ENCODE peak calls at places on chromosomes 5 and 9, in seven cellular contexts. One of them, this sample, is unnamed.

GRCh38 chr9:93823245-93824072 is 131.7 kb downstream of the BARX1 start:
- DNase-seq in nephron progenitor cell: no peak
- DNase-seq in psoas muscle: no peak
- DNase-seq in WERI-Rb-1: no peak
- DNase-seq in lung: no peak
- DNase-seq in colonic mucosa: no peak
- DNase-seq in RWPE1: no peak
- DNase-seq in this sample: no peak

GRCh38 chr5:123520677-123521247 is 8.8 kb downstream of the CSNK1G3 start:
- DNase-seq in psoas muscle: no peak
- DNase-seq in lung: no peak
- DNase-seq in nephron progenitor cell: no peak
- DNase-seq in colonic mucosa: no peak
- DNase-seq in RWPE1: no peak
- DNase-seq in WERI-Rb-1: no peak
- DNase-seq in this sample: no peak

GRCh38 chr5:174665347-174665746 is 59.0 kb upstream of the MSX2 start:
- DNase-seq in lung: no peak
- DNase-seq in psoas muscle: no peak
- DNase-seq in RWPE1: no peak
- DNase-seq in colonic mucosa: no peak
- DNase-seq in nephron progenitor cell: no peak
- DNase-seq in WERI-Rb-1: no peak
- DNase-seq in this sample: no peak

GRCh38 chr9:127174386-127175318 is 52.2 kb upstream of the ANGPTL2 start:
- DNase-seq in lung: no peak
- DNase-seq in nephron progenitor cell: no peak
- DNase-seq in WERI-Rb-1: no peak
- DNase-seq in psoas muscle: no peak
- DNase-seq in RWPE1: no peak
- DNase-seq in colonic mucosa: no peak
- DNase-seq in this sample: no peak

GRCh38 chr9:74277532-74277931 is 219.6 kb upstream of the RORB start:
- DNase-seq in psoas muscle: no peak
- DNase-seq in colonic mucosa: no peak
- DNase-seq in RWPE1: no peak
- DNase-seq in nephron progenitor cell: no peak
- DNase-seq in lung: no peak
- DNase-seq in WERI-Rb-1: no peak
- DNase-seq in this sample: no peak

GRCh38 chr9:121169094-121169601 is 32.5 kb downstream of the RAB14 start:
- DNase-seq in WERI-Rb-1: no peak
- DNase-seq in RWPE1: peak; percentile 14
- DNase-seq in psoas muscle: no peak
- DNase-seq in colonic mucosa: no peak
- DNase-seq in nephron progenitor cell: no peak
- DNase-seq in lung: no peak
- DNase-seq in this sample: peak; percentile 4

GRCh38 chr5:112420111-112420864 is 1.2 kb upstream of the EPB41L4A start:
- DNase-seq in WERI-Rb-1: peak; percentile 90
- DNase-seq in nephron progenitor cell: peak; percentile 87
- DNase-seq in RWPE1: peak; percentile 89
- DNase-seq in lung: peak; percentile 83
- DNase-seq in colonic mucosa: peak; percentile 86
- DNase-seq in psoas muscle: peak; percentile 90
- DNase-seq in this sample: peak; percentile 94

GRCh38 chr5:124973613-124974130 is 227.2 kb upstream of the ZNF608 start:
- DNase-seq in WERI-Rb-1: no peak
- DNase-seq in lung: no peak
- DNase-seq in colonic mucosa: no peak
- DNase-seq in RWPE1: no peak
- DNase-seq in psoas muscle: no peak
- DNase-seq in nephron progenitor cell: no peak
- DNase-seq in this sample: no peak

GRCh38 chr9:88196456-88196855 is 58.2 kb upstream of the SPATA31C2 start:
- DNase-seq in psoas muscle: no peak
- DNase-seq in nephron progenitor cell: no peak
- DNase-seq in colonic mucosa: no peak
- DNase-seq in lung: no peak
- DNase-seq in WERI-Rb-1: no peak
- DNase-seq in RWPE1: no peak
- DNase-seq in this sample: peak; percentile 45

GRCh38 chr9:89154651-89155336 is 23.8 kb downstream of the SHC3 start:
- DNase-seq in colonic mucosa: no peak
- DNase-seq in nephron progenitor cell: no peak
- DNase-seq in WERI-Rb-1: no peak
- DNase-seq in RWPE1: peak; percentile 70
- DNase-seq in lung: no peak
- DNase-seq in psoas muscle: no peak
- DNase-seq in this sample: peak; percentile 14

GRCh38 chr5:168076561-168076991 is 214.9 kb upstream of the WWC1 start:
- DNase-seq in WERI-Rb-1: peak; percentile 72
- DNase-seq in psoas muscle: peak; percentile 56
- DNase-seq in colonic mucosa: no peak
- DNase-seq in nephron progenitor cell: peak; percentile 58
- DNase-seq in lung: no peak
- DNase-seq in RWPE1: no peak
- DNase-seq in this sample: peak; percentile 57

GRCh38 chr5:174816858-174817257 is 92.5 kb downstream of the MSX2 start:
- DNase-seq in colonic mucosa: no peak
- DNase-seq in RWPE1: no peak
- DNase-seq in WERI-Rb-1: no peak
- DNase-seq in lung: no peak
- DNase-seq in psoas muscle: no peak
- DNase-seq in nephron progenitor cell: no peak
- DNase-seq in this sample: peak; percentile 16

GRCh38 chr9:89802809-89803355 is 198.1 kb downstream of the GADD45G start:
- DNase-seq in RWPE1: no peak
- DNase-seq in WERI-Rb-1: no peak
- DNase-seq in nephron progenitor cell: no peak
- DNase-seq in lung: no peak
- DNase-seq in colonic mucosa: no peak
- DNase-seq in psoas muscle: peak; percentile 76
- DNase-seq in this sample: no peak

GRCh38 chr5:140547508-140548299 is at the start of gene EIF4EBP3:
- DNase-seq in psoas muscle: peak; percentile 99
- DNase-seq in RWPE1: peak; percentile 97
- DNase-seq in colonic mucosa: peak; percentile 98
- DNase-seq in WERI-Rb-1: peak; percentile 93
- DNase-seq in nephron progenitor cell: peak; percentile 93
- DNase-seq in lung: peak; percentile 96
- DNase-seq in this sample: peak; percentile 90

GRCh38 chr5:34522599-34523381 is 133.3 kb upstream of the RAI14 start:
- DNase-seq in colonic mucosa: peak; percentile 74
- DNase-seq in RWPE1: peak; percentile 71
- DNase-seq in nephron progenitor cell: peak; percentile 68
- DNase-seq in psoas muscle: no peak
- DNase-seq in lung: peak; percentile 68
- DNase-seq in WERI-Rb-1: peak; percentile 74
- DNase-seq in this sample: peak; percentile 73

GRCh38 chr9:69223605-69224004 is 49.5 kb downstream of the TJP2 start:
- DNase-seq in psoas muscle: no peak
- DNase-seq in lung: peak; percentile 40
- DNase-seq in WERI-Rb-1: peak; percentile 44
- DNase-seq in colonic mucosa: no peak
- DNase-seq in RWPE1: peak; percentile 69
- DNase-seq in nephron progenitor cell: peak; percentile 40
- DNase-seq in this sample: peak; percentile 48

GRCh38 chr9:95261890-95262289 is 55.6 kb downstream of the FANCC start:
- DNase-seq in nephron progenitor cell: no peak
- DNase-seq in colonic mucosa: no peak
- DNase-seq in psoas muscle: no peak
- DNase-seq in WERI-Rb-1: no peak
- DNase-seq in lung: no peak
- DNase-seq in RWPE1: no peak
- DNase-seq in this sample: no peak

GRCh38 chr5:68032240-68032762 is 183.3 kb upstream of the PIK3R1 start:
- DNase-seq in nephron progenitor cell: no peak
- DNase-seq in colonic mucosa: no peak
- DNase-seq in WERI-Rb-1: no peak
- DNase-seq in RWPE1: no peak
- DNase-seq in lung: no peak
- DNase-seq in psoas muscle: no peak
- DNase-seq in this sample: no peak

GRCh38 chr5:158843305-158843704 is 256.4 kb downstream of the EBF1 start:
- DNase-seq in nephron progenitor cell: no peak
- DNase-seq in colonic mucosa: no peak
- DNase-seq in RWPE1: no peak
- DNase-seq in lung: no peak
- DNase-seq in psoas muscle: no peak
- DNase-seq in WERI-Rb-1: peak; percentile 58
- DNase-seq in this sample: no peak

GRCh38 chr5:25970906-25971489 is 1067.4 kb downstream of the CDH9 start:
- DNase-seq in nephron progenitor cell: no peak
- DNase-seq in WERI-Rb-1: no peak
- DNase-seq in lung: no peak
- DNase-seq in psoas muscle: no peak
- DNase-seq in colonic mucosa: no peak
- DNase-seq in RWPE1: no peak
- DNase-seq in this sample: no peak

GRCh38 chr9:70789086-70789485 is 332.3 kb downstream of the TRPM3 start:
- DNase-seq in RWPE1: no peak
- DNase-seq in WERI-Rb-1: no peak
- DNase-seq in colonic mucosa: no peak
- DNase-seq in nephron progenitor cell: no peak
- DNase-seq in psoas muscle: no peak
- DNase-seq in lung: no peak
- DNase-seq in this sample: no peak

GRCh38 chr5:68047035-68047434 is 168.5 kb upstream of the PIK3R1 start:
- DNase-seq in nephron progenitor cell: no peak
- DNase-seq in RWPE1: no peak
- DNase-seq in psoas muscle: no peak
- DNase-seq in colonic mucosa: no peak
- DNase-seq in lung: no peak
- DNase-seq in WERI-Rb-1: no peak
- DNase-seq in this sample: no peak

GRCh38 chr9:134983094-134983493 is 65.4 kb upstream of the FCN1 start:
- DNase-seq in lung: no peak
- DNase-seq in nephron progenitor cell: peak; percentile 58
- DNase-seq in RWPE1: no peak
- DNase-seq in colonic mucosa: no peak
- DNase-seq in WERI-Rb-1: peak; percentile 90
- DNase-seq in psoas muscle: no peak
- DNase-seq in this sample: no peak
- TF ChIP-seq CTCF in lung: no peak
- TF ChIP-seq CTCF in nephron progenitor cell: peak; percentile 52
- TF ChIP-seq CTCF in RWPE1: no peak
- TF ChIP-seq CTCF in colonic mucosa: no peak
- TF ChIP-seq CTCF in WERI-Rb-1: peak; percentile 95
- TF ChIP-seq CTCF in psoas muscle: peak; percentile 41
- TF ChIP-seq CTCF in this sample: no peak

DNA sequence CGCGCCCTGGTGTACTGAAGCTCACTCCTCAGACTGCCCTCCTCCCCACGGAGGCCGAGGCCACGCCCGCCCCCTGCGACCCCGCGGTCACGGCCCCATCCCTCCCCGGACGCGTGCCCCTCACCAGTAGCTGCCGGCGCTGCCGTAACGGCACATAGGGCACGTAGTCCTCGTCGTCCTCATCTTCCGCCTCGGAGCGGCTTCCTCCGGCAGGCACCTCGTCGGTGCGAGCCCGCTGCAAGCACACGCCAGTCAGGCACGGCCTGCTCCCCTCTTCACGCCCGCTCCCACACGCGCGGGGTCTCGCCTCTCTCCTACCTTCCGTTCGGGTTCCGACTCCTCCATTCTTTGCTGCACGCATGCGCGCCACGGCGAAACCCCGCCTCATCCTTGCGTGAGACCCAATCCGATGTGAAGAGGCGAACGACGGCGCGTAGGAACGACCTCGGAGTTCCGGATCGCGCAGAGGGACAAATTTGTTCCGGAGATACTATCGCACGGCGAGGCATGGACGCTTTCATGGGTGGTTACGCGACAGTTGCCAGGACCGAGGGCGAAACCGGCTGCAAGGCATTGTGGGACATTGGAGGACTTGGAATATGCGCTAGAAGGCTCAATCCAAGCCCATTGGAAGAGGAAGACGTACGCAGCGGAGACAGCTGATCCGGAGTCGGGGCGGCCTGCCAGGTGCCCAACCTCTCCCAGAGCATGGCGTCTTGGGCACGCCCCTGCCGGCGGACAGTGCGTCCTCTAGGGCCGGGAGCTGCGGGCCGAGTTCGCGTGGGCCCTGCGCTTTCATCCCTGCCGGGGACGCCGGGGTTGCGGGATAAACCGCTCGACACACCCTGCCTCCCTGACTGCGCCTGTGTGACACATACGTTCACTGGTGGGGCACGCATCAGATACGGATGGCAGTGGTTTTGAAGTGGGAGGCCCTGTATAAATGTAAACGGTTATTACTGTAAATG is at the start of gene DDX41:
- DNase-seq in lung: peak; percentile 97
- DNase-seq in colonic mucosa: peak; percentile 98
- DNase-seq in RWPE1: peak; percentile 99
- DNase-seq in psoas muscle: peak; percentile 99
- DNase-seq in WERI-Rb-1: peak; percentile 94
- DNase-seq in nephron progenitor cell: peak; percentile 96
- DNase-seq in this sample: peak; percentile 97
- TF ChIP-seq CTCF in lung: no peak
- TF ChIP-seq CTCF in colonic mucosa: no peak
- TF ChIP-seq CTCF in RWPE1: no peak
- TF ChIP-seq CTCF in psoas muscle: no peak
- TF ChIP-seq CTCF in WERI-Rb-1: no peak
- TF ChIP-seq CTCF in nephron progenitor cell: no peak
- TF ChIP-seq CTCF in this sample: no peak

DNA sequence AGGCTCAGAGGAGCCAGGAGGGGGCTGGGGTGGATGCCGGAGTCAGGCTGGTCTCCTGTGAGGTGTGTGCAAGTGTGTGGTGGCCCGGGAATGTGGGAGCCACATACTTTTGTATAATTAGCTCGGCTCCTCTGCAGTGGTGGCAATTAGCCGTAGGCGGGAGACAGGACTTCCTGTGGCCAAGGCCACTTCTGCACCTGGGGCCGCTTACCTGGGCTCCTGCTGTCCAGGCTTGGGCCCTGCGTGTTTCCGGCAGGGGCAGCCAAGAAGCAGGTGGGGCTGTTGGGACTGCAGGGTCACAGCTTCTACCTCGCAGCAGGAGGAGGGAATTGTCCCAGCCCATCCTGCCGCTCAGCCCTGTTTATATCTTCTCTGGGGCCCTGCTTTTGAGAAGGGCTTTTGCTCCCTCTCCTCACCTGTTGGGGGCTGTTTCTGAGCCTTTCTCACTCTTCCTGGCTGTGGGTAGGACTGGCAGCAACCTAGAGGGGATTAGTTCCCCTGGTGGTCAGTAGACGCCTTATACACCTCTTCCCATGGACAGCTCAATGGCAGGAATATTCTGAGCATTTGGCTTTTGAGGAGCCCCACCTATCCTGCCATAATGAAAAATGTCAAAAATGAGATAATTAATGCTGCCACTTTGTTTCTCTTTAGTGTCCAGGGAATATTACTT is 145.4 kb upstream of the PITX1 start:
- DNase-seq in psoas muscle: no peak
- DNase-seq in colonic mucosa: no peak
- DNase-seq in WERI-Rb-1: no peak
- DNase-seq in nephron progenitor cell: no peak
- DNase-seq in lung: no peak
- DNase-seq in RWPE1: no peak
- DNase-seq in this sample: no peak
- TF ChIP-seq CTCF in psoas muscle: no peak
- TF ChIP-seq CTCF in colonic mucosa: no peak
- TF ChIP-seq CTCF in WERI-Rb-1: peak; percentile 34
- TF ChIP-seq CTCF in nephron progenitor cell: peak; percentile 14
- TF ChIP-seq CTCF in lung: no peak
- TF ChIP-seq CTCF in RWPE1: no peak
- TF ChIP-seq CTCF in this sample: no peak

GRCh38 chr5:75414241-75414640 is 77.2 kb downstream of the HMGCR start:
- DNase-seq in lung: no peak
- DNase-seq in colonic mucosa: no peak
- DNase-seq in psoas muscle: no peak
- DNase-seq in RWPE1: no peak
- DNase-seq in nephron progenitor cell: no peak
- DNase-seq in WERI-Rb-1: no peak
- DNase-seq in this sample: no peak

GRCh38 chr5:75412111-75412990 is 75.3 kb downstream of the HMGCR start:
- DNase-seq in WERI-Rb-1: no peak
- DNase-seq in colonic mucosa: no peak
- DNase-seq in lung: no peak
- DNase-seq in psoas muscle: no peak
- DNase-seq in RWPE1: no peak
- DNase-seq in nephron progenitor cell: no peak
- DNase-seq in this sample: no peak
- TF ChIP-seq CTCF in WERI-Rb-1: no peak
- TF ChIP-seq CTCF in colonic mucosa: no peak
- TF ChIP-seq CTCF in lung: no peak
- TF ChIP-seq CTCF in psoas muscle: no peak
- TF ChIP-seq CTCF in RWPE1: no peak
- TF ChIP-seq CTCF in nephron progenitor cell: no peak
- TF ChIP-seq CTCF in this sample: no peak